ENCODE peak calls at places on chromosomes 6 and 20, in five cellular contexts. Y is stimulated activated naive CD4-positive, alpha-beta T cell treated with Interleukin-2 at 50 U/mL for 16 hours; D is NCI-H2029 treated with DMSO at 0.1 percent for 48 hours; M is anterior cingulate cortex; I is fibroblast of pulmonary artery. K is an unnamed sample.

GRCh38 chr6:16150098-16150497 is 21.2 kb downstream of the MYLIP start:
- DNase-seq in Y (no peak), M (no peak), I (no peak), D (no peak), K (no peak)

GRCh38 chr6:136613477-136613876 is 63.3 kb upstream of the MAP7 start:
- DNase-seq in M (no peak), Y (no peak), I (peak; percentile 34), D (no peak), K (no peak)

GRCh38 chr6:38214159-38214558 is 394.6 kb downstream of the ZFAND3 start:
- DNase-seq in Y (no peak), M (no peak), D (peak; percentile 26), I (no peak), K (no peak)

GRCh38 chr6:49406241-49406970 is 56.6 kb downstream of the MMUT start:
- DNase-seq in D (no peak), M (no peak), Y (no peak), I (peak; percentile 32), K (no peak)

GRCh38 chr20:33812673-33813462 is 1.7 kb downstream of the CHMP4B start:
- DNase-seq in D (peak; percentile 31), Y (no peak), I (no peak), M (no peak), K (no peak)

GRCh38 chr6:87396595-87397392 is 11.0 kb upstream of the CFAP206 start:
- DNase-seq in D (peak; percentile 86), I (no peak), M (no peak), Y (no peak), K (no peak)

GRCh38 chr6:149235130-149235561 is 82.4 kb upstream of the TAB2 start:
- DNase-seq in D (peak; percentile 65), Y (no peak), I (peak; percentile 92), M (no peak), K (no peak)

GRCh38 chr6:17278289-17279061 is 2.7 kb upstream of the RBM24 start:
- DNase-seq in M (no peak), I (peak; percentile 59), Y (no peak), D (no peak), K (no peak)

GRCh38 chr6:4351857-4352669 is 216.7 kb upstream of the ECI2 start:
- DNase-seq in D (no peak), I (peak; percentile 97), M (peak; percentile 34), Y (no peak), K (no peak)

K was measured in DND-41.